ENCODE peak calls at places on chromosomes 11 and 22, in five cellular contexts. J, T, S, N and E are unnamed samples.

GRCh38 chr22:29458551-29458950 is 20.2 kb downstream of the RFPL1 start:
- DNase-seq in J (no peak), T (no peak), S (no peak), N (no peak), E (no peak)

GRCh38 chr22:49923445-49923844 is 5.0 kb downstream of the CRELD2 start:
- DNase-seq in J (no peak), T (no peak), S (no peak), N (no peak), E (no peak)

GRCh38 chr22:40911772-40912171 is 39.4 kb upstream of the RBX1 start:
- DNase-seq in J (no peak), T (no peak), S (no peak), N (no peak), E (peak; percentile 14)

GRCh38 chr11:120061761-120062560 is 76.0 kb downstream of the TRIM29 start:
- DNase-seq in J (peak; percentile 78), T (peak; percentile 19), S (peak; percentile 74), N (no peak), E (peak; percentile 11)

GRCh38 chr11:94586546-94586945 is 19.4 kb downstream of the PIWIL4 start:
- DNase-seq in J (no peak), T (no peak), S (no peak), N (no peak), E (no peak)

GRCh38 chr22:20904008-20904979 is 12.9 kb upstream of the CRKL start:
- DNase-seq in J (no peak), T (no peak), S (no peak), N (peak; percentile 96), E (peak; percentile 98)

GRCh38 chr11:71525188-71525937 is 1.7 kb upstream of the KRTAP5-7 start:
- DNase-seq in J (no peak), T (no peak), S (no peak), N (no peak), E (no peak)

GRCh38 chr11:57476883-57477506 is 16.7 kb downstream of the RTN4RL2 start:
- DNase-seq in J (no peak), T (no peak), S (peak; percentile 64), N (peak; percentile 36), E (no peak)

GRCh38 chr11:13009921-13010736 is 1.0 kb downstream of the RASSF10 start:
- DNase-seq in J (peak; percentile 56), T (peak; percentile 17), S (peak; percentile 69), N (no peak), E (peak; percentile 51)

GRCh38 chr22:46795140-46795539 is 32.7 kb downstream of the TBC1D22A start:
- DNase-seq in J (no peak), T (no peak), S (no peak), N (no peak), E (no peak)

GRCh38 chr22:25557218-25557617 is 7.3 kb upstream of the GRK3 start:
- DNase-seq in J (no peak), T (no peak), S (no peak), N (no peak), E (no peak)
- H2BK12ac ChIP-seq in J (no peak overlapping the region), T (no peak overlapping the region), S (no peak overlapping the region), N (no peak overlapping the region), E (no peak overlapping the region)

DNA sequence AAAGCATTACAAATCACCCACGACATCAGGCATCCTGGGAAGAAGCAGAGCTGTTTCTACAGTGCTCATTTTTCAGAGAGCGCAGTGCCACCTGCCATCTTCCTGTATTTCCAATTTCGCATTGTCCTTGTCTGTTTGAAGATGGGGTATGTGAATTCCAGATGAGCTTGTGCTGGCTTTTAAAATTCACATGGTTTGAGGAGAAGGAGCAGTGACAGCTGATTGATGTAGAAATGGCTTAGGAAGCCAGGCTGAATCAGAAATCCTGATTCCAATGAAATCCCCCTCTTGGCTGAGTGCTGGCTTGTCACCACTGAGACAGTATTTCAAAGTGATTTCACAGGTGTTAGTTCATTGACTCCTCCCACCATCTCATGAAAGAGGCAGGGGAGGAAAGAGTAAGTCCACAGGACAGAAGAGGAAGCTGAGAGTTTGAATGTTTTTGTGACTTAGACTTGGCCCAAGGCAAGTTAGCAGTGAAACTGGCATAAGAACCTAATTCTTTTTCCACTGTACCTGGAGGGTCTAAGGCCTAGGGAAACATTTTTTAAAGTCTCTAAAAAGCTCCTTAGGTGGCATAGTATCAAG is 344.6 kb upstream of the C11orf87 start:
- DNase-seq in J (no peak), T (no peak), S (no peak), N (no peak), E (no peak)
- H2BK12ac ChIP-seq in J (no peak overlapping the region), T (no peak overlapping the region), S (no peak overlapping the region), N (no peak overlapping the region), E (no peak overlapping the region)

DNA sequence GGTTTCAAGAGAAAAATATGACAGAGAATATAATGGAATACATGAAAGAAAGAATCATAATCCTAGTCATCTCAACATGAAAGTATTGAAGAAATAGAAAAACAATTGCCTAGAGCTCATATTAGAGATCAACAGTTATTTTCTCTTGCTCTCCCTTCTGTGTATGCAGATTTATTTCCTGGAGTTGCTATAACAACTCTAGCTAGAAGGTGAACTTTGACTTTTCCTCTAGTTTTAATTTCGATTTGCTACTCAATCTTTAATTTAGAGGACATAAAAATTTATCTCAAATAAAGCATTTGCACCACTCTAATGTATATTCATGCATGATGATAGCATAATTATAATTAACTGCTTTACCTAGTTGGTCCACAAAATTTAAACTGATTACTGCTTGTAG is 84.6 kb upstream of the PICALM start:
- DNase-seq in J (no peak), T (no peak), S (no peak), N (no peak), E (no peak)
- H2BK12ac ChIP-seq in J (no peak overlapping the region), T (no peak overlapping the region), S (no peak overlapping the region), N (no peak overlapping the region), E (no peak overlapping the region)

GRCh38 chr22:42284643-42285181 is 14.3 kb upstream of the TCF20 start:
- DNase-seq in J (no peak), T (no peak), S (no peak), N (no peak), E (no peak)
- H2BK12ac ChIP-seq in J (peak overlapping the region; percentile 36), T (no peak overlapping the region), S (no peak overlapping the region), N (no peak overlapping the region), E (no peak overlapping the region)

GRCh38 chr11:5713695-5714094 is 22.6 kb upstream of the OR56B1 start:
- DNase-seq in J (no peak), T (no peak), S (no peak), N (no peak), E (no peak)

DNA sequence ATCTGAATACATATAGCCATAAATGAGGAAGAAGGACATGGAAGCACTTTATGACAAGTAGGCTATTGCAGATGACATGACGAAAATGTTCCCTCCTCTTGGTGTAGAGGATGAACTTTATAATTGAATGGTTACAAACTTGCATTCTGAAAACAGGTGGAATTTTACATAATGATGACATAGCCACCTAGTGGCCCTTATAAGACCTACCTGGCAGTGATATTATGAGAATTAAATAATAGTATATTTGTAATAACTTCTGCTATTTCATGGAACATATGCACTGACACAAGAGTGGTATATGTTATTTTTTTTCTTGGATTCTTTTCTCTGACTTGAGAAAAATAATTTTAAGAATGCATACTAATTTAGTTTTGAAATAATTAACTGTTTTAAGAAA is 22.9 kb downstream of the TRIM22 start:
- DNase-seq in J (no peak), T (no peak), S (no peak), N (no peak), E (peak; percentile 31)
- H2BK12ac ChIP-seq in J (no peak overlapping the region), T (no peak overlapping the region), S (no peak overlapping the region), N (no peak overlapping the region), E (no peak overlapping the region)

DNA sequence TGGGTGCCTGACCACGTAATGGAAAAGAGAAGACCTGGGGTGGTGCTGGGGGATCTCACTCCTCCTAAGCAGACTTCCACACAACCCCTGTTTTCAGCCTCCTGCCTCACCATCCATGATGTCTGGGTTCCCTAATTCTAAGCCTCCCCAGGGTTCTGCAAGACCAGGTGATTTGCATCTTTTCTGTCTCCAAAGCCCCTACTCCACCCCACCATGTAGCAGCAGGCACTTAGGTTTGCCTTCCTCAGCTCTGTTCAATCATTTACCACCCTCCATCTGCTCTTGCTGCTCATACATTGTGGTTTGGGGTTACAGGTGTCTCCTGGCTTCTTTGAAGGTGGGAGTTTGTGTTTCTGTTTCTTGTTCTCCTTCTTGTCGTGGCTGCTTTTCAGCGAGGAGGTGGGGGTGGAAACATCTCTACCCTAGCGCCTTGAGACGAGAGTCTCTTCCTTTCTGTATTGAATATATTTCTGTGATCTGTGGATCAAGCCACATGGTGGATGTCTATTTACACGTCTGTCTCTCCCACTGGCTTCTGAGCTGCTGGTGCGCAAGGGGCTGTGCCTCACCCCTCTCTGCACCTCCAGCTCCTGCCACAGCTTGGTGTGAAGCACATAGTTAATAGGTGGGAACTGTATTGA is 6.6 kb upstream of the SSTR3 start:
- DNase-seq in J (no peak), T (no peak), S (no peak), N (no peak), E (no peak)
- H2BK12ac ChIP-seq in J (no peak overlapping the region), T (no peak overlapping the region), S (no peak overlapping the region), N (no peak overlapping the region), E (no peak overlapping the region)

DNA sequence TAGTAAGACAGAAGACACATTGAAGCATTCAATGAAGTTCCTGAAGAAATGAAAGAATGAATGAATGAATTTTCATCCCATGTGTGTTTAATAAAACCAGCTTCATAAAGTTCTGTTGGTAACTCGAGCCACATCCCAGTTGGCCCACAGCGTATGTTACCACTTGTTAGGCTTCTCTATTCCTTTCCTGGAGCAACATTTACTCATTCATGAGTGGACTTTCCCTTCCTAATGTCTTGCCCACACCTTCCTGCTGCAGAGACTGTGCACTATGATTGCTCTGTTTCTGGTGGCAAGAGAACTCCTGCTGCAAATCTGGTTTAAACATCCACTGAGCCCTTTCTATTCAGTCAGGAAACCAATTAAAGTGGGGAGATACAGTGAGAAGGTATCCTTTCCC is 7.0 kb downstream of the OR52R1 start:
- DNase-seq in J (no peak), T (no peak), S (no peak), N (no peak), E (no peak)
- H2BK12ac ChIP-seq in J (no peak overlapping the region), T (no peak overlapping the region), S (no peak overlapping the region), N (no peak overlapping the region), E (no peak overlapping the region)